ENCODE peak calls at places on chromosomes 11 and 22, in four cellular contexts. H is PC-3, M is suprapubic skin, T is lower lobe of right lung. E is an unnamed sample.

GRCh38 chr11:121967131-121967689 is 148.8 kb downstream of the BLID start:
- DNase-seq in T (no peak), H (no peak), M (no peak), E (no peak)

GRCh38 chr22:44024288-44024908 is at the start of gene PARVB:
- DNase-seq in H (peak), M (no peak), T (peak), E (no peak)

GRCh38 chr11:38937709-38938108 is 2339.7 kb upstream of the RAG2 start:
- DNase-seq in H (peak), T (no peak), M (no peak), E (no peak)

GRCh38 chr11:122795281-122795680 is 43.0 kb upstream of the CRTAM start:
- DNase-seq in H (no peak), T (no peak), M (no peak), E (no peak)

GRCh38 chr11:12139144-12139881 is 28.9 kb downstream of the MICAL2 start:
- DNase-seq in M (no peak), T (no peak), H (no peak), E (no peak)

GRCh38 chr11:89436071-89436470 is 55.1 kb downstream of the NOX4 start:
- DNase-seq in H (no peak), T (no peak), M (no peak), E (no peak)

GRCh38 chr11:33606762-33607161 is 93.9 kb downstream of the C11orf91 start:
- DNase-seq in T (no peak), M (no peak), H (no peak), E (no peak)

GRCh38 chr11:10628506-10629236 is 60.2 kb upstream of the LYVE1 start:
- DNase-seq in T (no peak), M (no peak), H (no peak), E (no peak)

GRCh38 chr22:49490692-49491091 is 337.0 kb downstream of the BRD1 start:
- DNase-seq in T (no peak), H (no peak), M (no peak), E (no peak)

DNA sequence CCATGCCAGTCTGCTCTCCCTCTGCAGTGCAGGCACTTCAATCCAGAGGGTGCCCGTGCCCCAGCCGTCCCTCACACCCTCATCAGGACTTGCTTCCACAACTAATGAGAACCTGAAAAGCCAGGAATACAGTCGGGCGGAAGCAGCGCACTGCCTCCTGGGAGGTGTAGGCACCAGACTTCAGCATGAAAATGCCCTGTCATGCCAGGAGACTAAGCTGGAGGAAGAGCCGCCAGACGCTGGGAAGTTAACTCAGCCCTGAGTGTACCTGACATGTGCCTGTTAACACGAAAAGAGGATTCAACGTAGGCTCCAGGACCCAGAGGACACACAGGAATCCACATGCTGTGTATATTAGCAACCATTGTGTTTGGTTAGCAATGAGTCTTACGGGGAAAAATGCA is 40.0 kb upstream of the FLI1 start:
- DNase-seq in T (peak), H (peak), M (no peak), E (no peak)
- TF ChIP-seq CTCF in T (no peak), H (peak), M (peak), E (no peak)

DNA sequence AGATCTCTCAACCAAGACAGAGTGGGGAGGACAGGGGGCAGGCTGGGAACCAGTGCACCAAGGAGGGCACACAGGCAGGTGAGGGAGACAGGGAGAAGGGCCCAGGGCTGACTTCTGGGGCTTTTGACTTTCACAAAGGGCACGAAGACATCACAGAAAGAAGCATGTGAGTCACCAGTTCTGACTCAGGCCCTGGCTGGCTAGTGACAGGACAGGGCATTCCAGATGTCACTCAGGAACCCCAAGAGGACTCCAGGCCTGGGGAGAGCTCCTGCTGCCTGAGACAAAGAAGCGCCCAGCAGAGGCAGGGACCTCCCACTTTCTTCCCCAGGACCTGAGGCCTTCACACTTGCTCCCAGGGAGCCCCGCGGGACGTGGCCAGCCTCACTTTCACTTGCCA is 497.2 kb downstream of the BUD13 start:
- DNase-seq in H (peak), M (no peak), T (no peak), E (no peak)
- H3K27ac ChIP-seq in H (no peak), M (no peak), T (no peak), E (no peak)

DNA sequence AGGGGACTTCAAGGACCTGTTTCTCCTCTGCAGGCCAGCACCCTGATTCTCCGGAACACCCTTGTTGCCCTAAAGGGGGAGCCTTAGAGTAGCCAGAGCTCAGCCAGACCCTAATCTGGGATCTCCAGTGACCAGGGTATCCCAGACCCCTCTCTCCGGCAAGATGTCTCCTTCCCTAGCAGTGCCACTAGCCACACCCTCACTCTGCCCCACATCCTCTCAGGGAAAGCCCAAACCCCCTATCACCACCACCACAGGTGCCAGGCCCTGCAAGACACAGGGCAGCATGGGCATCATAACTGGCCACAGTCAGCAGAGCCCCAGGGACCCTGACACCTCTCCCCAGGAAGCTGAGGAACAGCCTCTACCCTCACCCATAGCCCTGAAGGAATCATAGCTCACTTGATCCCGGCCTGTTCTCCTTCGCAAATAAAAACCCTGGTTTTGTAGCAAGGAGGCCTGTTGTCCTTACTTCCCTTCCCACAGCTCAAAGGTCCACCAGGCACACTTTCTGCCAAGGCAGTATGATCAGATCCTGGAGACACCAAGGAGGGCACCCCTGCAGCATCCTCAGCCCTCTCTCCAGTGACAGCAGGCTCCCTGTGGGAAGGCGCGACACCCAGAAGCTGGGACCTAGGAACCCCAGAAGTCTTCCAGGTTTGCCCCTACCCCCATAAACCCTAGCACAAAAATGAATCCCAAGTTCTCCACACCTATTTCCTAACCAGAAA is 4.6 kb downstream of the CFL1 start:
- DNase-seq in H (no peak), T (no peak), M (no peak), E (no peak)
- TF ChIP-seq CTCF in H (peak), T (no peak), M (no peak), E (no peak)

GRCh38 chr11:45665933-45666647 is 668 bp upstream of the CHST1 start:
- DNase-seq in H (no peak), M (no peak), T (no peak), E (no peak)
- H3K27ac ChIP-seq in H (no peak), M (no peak), T (no peak), E (no peak)

DNA sequence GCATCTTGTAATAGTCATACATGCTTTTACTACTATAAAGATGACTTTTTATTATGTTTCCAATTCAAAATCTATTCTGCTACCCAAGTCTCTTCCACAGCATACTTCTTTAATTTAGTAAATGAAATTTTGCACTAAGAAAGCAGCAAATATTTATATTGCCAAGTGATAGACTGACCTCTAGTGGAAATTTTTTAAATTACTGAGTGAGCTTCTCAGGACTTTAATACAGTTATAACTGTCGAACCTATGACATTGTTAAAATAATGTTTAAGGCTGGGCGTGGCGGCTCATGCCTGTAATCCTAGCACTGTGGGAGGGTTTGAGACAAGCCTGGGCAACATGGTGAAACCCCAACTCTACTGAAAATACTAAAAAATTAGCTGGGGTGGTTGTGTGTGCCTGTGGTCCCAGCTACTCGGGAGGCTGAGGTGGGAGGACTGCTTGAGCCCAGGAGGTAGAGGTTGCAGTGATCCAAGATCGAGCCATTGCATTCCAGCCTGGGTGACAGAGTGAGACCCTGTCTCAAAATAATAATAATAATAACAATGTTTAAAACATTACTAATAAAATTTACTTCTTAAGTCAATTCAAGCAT is 27.3 kb downstream of the STK33 start:
- DNase-seq in T (no peak), M (no peak), H (peak), E (peak)
- TF ChIP-seq CTCF in T (peak), M (peak), H (peak), E (peak)

DNA sequence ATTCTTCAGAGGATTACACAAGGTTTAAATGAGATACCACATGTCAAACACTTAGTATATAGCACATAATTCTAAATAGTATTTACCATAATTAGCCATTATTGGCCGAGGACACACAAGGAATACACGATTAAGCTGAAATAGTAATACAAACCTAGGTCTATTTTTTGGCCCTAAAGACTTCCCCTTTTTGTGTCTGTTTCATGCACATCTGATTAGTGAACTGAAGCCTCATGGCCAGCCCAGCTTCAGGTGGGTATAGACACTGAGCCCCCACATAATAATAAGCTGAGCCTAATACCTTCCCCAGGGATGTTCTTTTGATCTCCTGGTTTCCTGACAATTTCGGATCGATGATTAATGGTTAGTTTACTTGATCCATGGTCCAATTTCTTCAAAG is 2.1 kb downstream of the GLYATL1B start:
- DNase-seq in H (no peak), M (no peak), T (no peak), E (no peak)
- H3K27ac ChIP-seq in H (no peak), M (no peak), T (no peak), E (no peak)

GRCh38 chr22:31730344-31730711 is 19.6 kb downstream of the PRR14L start:
- DNase-seq in H (no peak), M (no peak), T (no peak), E (no peak)
- TF ChIP-seq CTCF in H (peak), M (no peak), T (no peak), E (no peak)

E was measured in RWPE1.